ENCODE peak calls at places on chromosomes 6 and 20, in eight cellular contexts. X is ovary; K is cardiac fibroblast; B is lung; L is hepatocyte; V is hippocampal formation; G is CD8-positive, alpha-beta memory T cell; N is NCI-H748 treated with DMSO at 0.1 percent for 48 hours. Z is an unnamed sample.

GRCh38 chr20:17653835-17654648 is 28.0 kb downstream of the RRBP1 start:
- DNase-seq in N (no peak), K (no peak), B (no peak), X (no peak), L (no peak), G (no peak), V (no peak), Z (no peak)

GRCh38 chr20:2289475-2289874 is 6.3 kb upstream of the TGM3 start:
- DNase-seq in V (no peak), K (no peak), G (no peak), B (no peak), N (no peak), X (no peak), L (no peak), Z (no peak)

GRCh38 chr6:18363746-18364145 is 23.4 kb upstream of the RNF144B start:
- DNase-seq in N (no peak), L (no peak), K (no peak), G (no peak), V (no peak), X (no peak), B (no peak), Z (no peak)

GRCh38 chr20:2759603-2760360 is 40.6 kb downstream of the CPXM1 start:
- DNase-seq in X (no peak), K (no peak), L (no peak), V (no peak), G (no peak), B (no peak), N (no peak), Z (no peak)

GRCh38 chr20:36466089-36466488 is 75.2 kb upstream of the MYL9 start:
- DNase-seq in X (no peak), K (no peak), V (no peak), G (no peak), N (no peak), L (no peak), B (no peak), Z (no peak)

GRCh38 chr6:16639689-16640480 is 121.4 kb downstream of the ATXN1 start:
- DNase-seq in B (no peak), G (no peak), V (no peak), N (no peak), X (no peak), L (peak), K (peak), Z (no peak)

GRCh38 chr6:17865798-17866725 is 121.4 kb downstream of the KIF13A start:
- DNase-seq in G (no peak), V (peak), B (peak), X (peak), N (no peak), K (peak), L (peak), Z (peak)

GRCh38 chr6:54386295-54386694 is 78.1 kb downstream of the TINAG start:
- DNase-seq in V (no peak), X (no peak), K (no peak), L (no peak), G (no peak), B (no peak), N (no peak), Z (no peak)

Z was measured in colonic mucosa.